ENCODE peak calls at places on chromosomes 6 and 20, in seven cellular contexts. Z is tibial artery, Q is gastrocnemius medialis, K is dorsolateral prefrontal cortex, E is uterus, U is left lung, W is right atrium auricular region. S is an unnamed sample.

GRCh38 chr20:52145587-52145986 is 46.0 kb downstream of the ZFP64 start:
- DNase-seq in Z (no peak), Q (no peak), K (no peak), E (no peak), U (no peak), W (no peak), S (no peak)

GRCh38 chr20:4613718-4614620 is 107.7 kb upstream of the PRND start:
- DNase-seq in Z (no peak), Q (peak; percentile 24), K (peak; percentile 78), E (peak; percentile 53), U (peak; percentile 50), W (peak; percentile 72), S (no peak)

GRCh38 chr6:14917101-14917500 is 328.8 kb upstream of the JARID2 start:
- DNase-seq in Z (no peak), Q (no peak), K (no peak), E (no peak), U (no peak), W (no peak), S (no peak)

GRCh38 chr20:20568604-20569205 is 143.7 kb downstream of the RALGAPA2 start:
- DNase-seq in Z (no peak), Q (no peak), K (peak; percentile 30), E (no peak), U (no peak), W (no peak), S (no peak)

GRCh38 chr6:169880516-169880915 is 129.1 kb downstream of the ERMARD start:
- DNase-seq in Z (no peak), Q (no peak), K (no peak), E (no peak), U (no peak), W (peak; percentile 21), S (peak; percentile 50)

GRCh38 chr20:59747671-59748515 is 143.6 kb downstream of the PHACTR3 start:
- DNase-seq in Z (no peak), Q (no peak), K (no peak), E (no peak), U (no peak), W (no peak), S (no peak)

GRCh38 chr6:151649835-151650234 is 156.0 kb downstream of the CCDC170 start:
- DNase-seq in Z (no peak), Q (no peak), K (no peak), E (no peak), U (no peak), W (no peak), S (no peak)

GRCh38 chr6:33770833-33771341 is 18.0 kb downstream of the LEMD2 start:
- DNase-seq in Z (no peak), Q (no peak), K (no peak), E (no peak), U (no peak), W (no peak), S (no peak)

GRCh38 chr6:123745877-123746276 is 57.8 kb upstream of the NKAIN2 start:
- DNase-seq in Z (no peak), Q (no peak), K (no peak), E (no peak), U (no peak), W (no peak), S (no peak)

GRCh38 chr6:159169557-159170332 is 545 bp downstream of the FNDC1 start:
- DNase-seq in Z (no peak), Q (no peak), K (no peak), E (no peak), U (no peak), W (no peak), S (no peak)

GRCh38 chr6:15242937-15243614 is 2.8 kb upstream of the JARID2 start:
- DNase-seq in Z (no peak), Q (no peak), K (no peak), E (no peak), U (no peak), W (no peak), S (no peak)

GRCh38 chr20:8874437-8874836 is 194.4 kb upstream of the PLCB4 start:
- DNase-seq in Z (no peak), Q (no peak), K (no peak), E (no peak), U (no peak), W (no peak), S (no peak)

GRCh38 chr6:128069180-128069579 is 168.3 kb upstream of the THEMIS start:
- DNase-seq in Z (no peak), Q (no peak), K (no peak), E (no peak), U (no peak), W (no peak), S (no peak)

GRCh38 chr6:115675443-115675842 is 385.2 kb downstream of the FRK start:
- DNase-seq in Z (no peak), Q (no peak), K (no peak), E (no peak), U (no peak), W (no peak), S (no peak)

DNA sequence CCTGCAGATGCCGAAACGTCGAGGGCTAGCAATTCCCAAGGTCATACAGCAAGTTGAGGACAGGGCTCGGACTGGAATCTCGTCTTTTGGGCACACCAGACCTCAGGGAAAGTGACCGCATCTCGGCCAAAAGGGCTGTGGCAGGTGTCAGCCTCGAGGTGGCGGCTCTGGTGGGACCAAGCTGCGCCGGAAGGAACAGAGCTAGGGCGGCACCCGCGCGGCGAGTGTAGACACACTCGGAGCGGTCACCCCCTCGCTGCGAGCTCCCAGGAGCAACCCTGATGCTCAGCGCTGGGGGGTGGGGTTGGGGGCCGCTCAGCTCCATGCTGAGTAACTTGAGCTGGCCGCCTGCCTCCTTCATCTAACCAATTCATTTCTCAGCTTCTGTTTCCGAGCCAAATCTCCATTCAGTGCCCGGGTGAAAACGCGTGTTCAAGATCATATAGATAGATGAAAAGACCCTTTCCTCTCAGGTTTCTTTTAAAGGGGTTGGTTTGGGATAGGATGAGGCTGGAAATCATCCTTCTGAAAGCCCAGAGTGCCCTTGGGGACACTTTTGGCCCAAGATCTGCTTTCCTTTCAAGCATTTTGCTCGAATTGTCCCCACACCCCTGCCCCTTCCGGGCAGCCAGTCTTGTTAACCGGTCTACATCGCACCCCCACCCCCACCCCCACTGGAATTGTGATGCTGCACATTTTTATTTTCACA is 2.3 kb upstream of the TUBB2B start:
- DNase-seq in Z (peak; percentile 65), Q (no peak), K (peak; percentile 40), E (no peak), U (no peak), W (no peak), S (no peak)
- H3K27ac ChIP-seq in Z (no peak overlapping the region), Q (no peak overlapping the region), K (peak overlapping the region; percentile 76), E (no peak overlapping the region), U (no peak overlapping the region), W (no peak overlapping the region), S (no peak overlapping the region)

DNA sequence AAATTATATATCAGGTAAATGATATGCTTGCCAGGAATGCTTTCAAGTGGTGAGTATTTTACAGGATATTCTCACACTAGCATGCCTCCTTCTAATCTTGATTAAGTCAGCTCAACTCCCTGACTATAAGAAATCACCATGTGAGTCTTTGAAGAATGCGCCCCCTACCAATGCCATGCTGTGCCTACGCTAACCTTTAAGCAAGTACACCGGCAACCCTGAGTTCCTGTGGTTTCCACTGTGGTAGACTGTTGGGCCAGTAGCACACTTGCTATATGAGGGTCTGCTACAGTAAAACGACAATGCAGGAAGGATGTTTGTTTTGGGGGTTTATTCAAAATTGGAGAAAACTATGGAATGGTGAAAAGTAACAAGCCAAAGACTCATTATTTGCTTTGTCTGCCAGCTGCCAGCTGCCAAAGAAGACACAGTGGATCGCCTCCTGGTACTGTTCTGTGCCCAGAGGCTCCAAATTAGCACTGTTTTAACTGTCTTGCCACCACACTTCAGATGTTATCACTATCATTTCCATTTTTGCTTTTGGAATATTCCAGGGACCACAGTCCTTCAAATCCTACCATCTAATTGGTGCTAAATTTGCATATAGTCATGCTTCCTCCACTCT is 333.5 kb downstream of the RNGTT start:
- DNase-seq in Z (no peak), Q (no peak), K (no peak), E (no peak), U (no peak), W (no peak), S (no peak)
- TF ChIP-seq CTCF in Z (no peak), Q (no peak), K (no peak), E (no peak), U (no peak), W (no peak), S (no peak)

GRCh38 chr6:20008081-20008480 is 170.9 kb downstream of the ID4 start:
- DNase-seq in Z (no peak), Q (no peak), K (no peak), E (no peak), U (no peak), W (no peak), S (no peak)
- H3K4me3 ChIP-seq in Z (no peak overlapping the region), Q (no peak overlapping the region), K (no peak overlapping the region), E (no peak overlapping the region), U (no peak overlapping the region), W (no peak overlapping the region), S (no peak overlapping the region)

DNA sequence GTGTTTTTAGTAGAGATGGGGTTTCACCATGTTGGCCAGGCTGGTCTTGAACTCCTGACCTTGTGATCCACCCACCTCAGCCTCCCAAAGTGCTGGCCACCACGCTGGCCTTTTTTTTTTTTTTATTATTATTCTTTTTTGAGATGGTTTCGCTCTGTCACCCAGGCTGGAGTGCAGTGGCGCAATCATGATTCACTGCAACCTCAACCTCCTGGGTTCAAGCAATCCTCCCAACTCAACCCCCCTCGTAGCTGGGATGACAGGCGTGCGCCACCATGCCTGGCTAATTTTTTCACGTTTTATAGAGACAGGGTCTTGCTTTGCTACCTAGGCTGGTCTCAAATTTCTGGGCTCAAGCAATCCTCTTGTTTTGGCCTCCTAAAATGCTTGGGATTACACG is 9.2 kb downstream of the TPD52L2 start:
- DNase-seq in Z (no peak), Q (no peak), K (no peak), E (no peak), U (no peak), W (no peak), S (no peak)
- H3K27ac ChIP-seq in Z (no peak overlapping the region), Q (no peak overlapping the region), K (no peak overlapping the region), E (no peak overlapping the region), U (no peak overlapping the region), W (no peak overlapping the region), S (no peak overlapping the region)

DNA sequence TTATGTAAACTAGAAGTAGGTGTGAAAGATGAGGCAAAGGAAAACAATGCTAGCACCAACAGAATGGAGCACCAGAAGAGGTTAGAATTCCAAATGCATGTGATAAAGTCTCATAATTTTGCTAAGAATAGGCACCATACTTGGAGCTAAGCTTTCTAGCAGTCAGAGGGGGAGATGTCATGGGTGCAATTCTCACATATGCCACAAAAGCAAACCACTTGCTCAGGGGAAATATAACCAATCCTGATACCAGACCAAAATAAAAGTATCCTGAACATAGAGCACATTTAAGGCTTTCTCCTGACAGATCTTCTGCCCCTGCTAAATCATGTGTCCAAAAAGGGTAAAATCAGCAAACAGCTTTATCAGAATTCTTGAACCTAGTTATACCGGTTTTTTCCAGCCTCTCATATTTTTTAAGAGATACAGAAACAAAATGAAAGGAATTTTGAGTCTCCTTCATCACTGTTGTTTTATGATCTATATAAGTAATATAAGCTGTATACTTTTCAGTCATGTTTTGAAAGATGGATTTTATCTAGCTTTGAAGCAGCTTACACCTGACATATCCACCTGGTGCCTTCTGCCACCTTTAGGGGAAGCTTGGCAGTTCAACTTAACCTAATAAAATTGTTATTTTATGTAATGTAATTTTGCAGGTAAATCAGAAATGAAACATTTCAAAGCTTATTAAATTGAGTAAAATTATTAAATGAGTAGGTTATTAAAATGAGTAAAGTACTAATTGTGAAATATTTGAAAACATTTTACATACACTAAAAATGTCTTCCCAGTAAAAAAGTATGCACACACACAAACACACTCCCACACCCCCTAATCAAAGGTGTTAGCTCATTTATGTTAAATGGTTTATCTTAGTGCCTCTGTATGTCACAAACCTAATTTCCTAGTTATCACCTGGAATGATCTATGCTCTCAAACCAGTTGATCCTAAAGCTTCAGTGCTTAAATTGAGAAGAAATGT is 2.8 kb downstream of the SPO11 start:
- DNase-seq in Z (no peak), Q (no peak), K (no peak), E (no peak), U (no peak), W (no peak), S (no peak)
- TF ChIP-seq CTCF in Z (no peak), Q (no peak), K (no peak), E (no peak), U (no peak), W (no peak), S (no peak)

GRCh38 chr6:42129360-42129676 is 13.1 kb downstream of the C6orf132 start:
- DNase-seq in Z (no peak), Q (no peak), K (no peak), E (no peak), U (no peak), W (no peak), S (no peak)
- H3K4me3 ChIP-seq in Z (no peak overlapping the region), Q (no peak overlapping the region), K (no peak overlapping the region), E (no peak overlapping the region), U (no peak overlapping the region), W (no peak overlapping the region), S (no peak overlapping the region)